ENCODE peak calls at places on chromosomes 6 and 20, in nine cellular contexts. One of them, this sample, is unnamed.

GRCh38 chr6:163087981-163088380 is 326.5 kb upstream of the QKI start:
- DNase-seq in esophagus muscularis mucosa: no peak
- DNase-seq in SK-N-SH: no peak
- DNase-seq in transverse colon: no peak
- DNase-seq in breast epithelium: no peak
- DNase-seq in Panc1: no peak
- DNase-seq in HCT116: no peak
- DNase-seq in GM23338: no peak
- DNase-seq in suprapubic skin: no peak
- DNase-seq in this sample: no peak

GRCh38 chr20:59805266-59805665 is 128.2 kb downstream of the SYCP2 start:
- DNase-seq in transverse colon: no peak
- DNase-seq in esophagus muscularis mucosa: peak; percentile 17
- DNase-seq in Panc1: no peak
- DNase-seq in breast epithelium: peak; percentile 12
- DNase-seq in suprapubic skin: no peak
- DNase-seq in HCT116: no peak
- DNase-seq in SK-N-SH: peak; percentile 1
- DNase-seq in GM23338: no peak
- DNase-seq in this sample: no peak

GRCh38 chr20:5933802-5934436 is 16.4 kb downstream of the TRMT6 start:
- DNase-seq in HCT116: no peak
- DNase-seq in Panc1: peak; percentile 25
- DNase-seq in suprapubic skin: no peak
- DNase-seq in GM23338: peak; percentile 53
- DNase-seq in SK-N-SH: peak; percentile 48
- DNase-seq in breast epithelium: no peak
- DNase-seq in transverse colon: no peak
- DNase-seq in esophagus muscularis mucosa: no peak
- DNase-seq in this sample: no peak

GRCh38 chr6:158060447-158061360 is 79.0 kb downstream of the SYNJ2 start:
- DNase-seq in suprapubic skin: peak; percentile 89
- DNase-seq in esophagus muscularis mucosa: no peak
- DNase-seq in Panc1: no peak
- DNase-seq in SK-N-SH: peak; percentile 60
- DNase-seq in transverse colon: peak; percentile 62
- DNase-seq in breast epithelium: peak; percentile 90
- DNase-seq in HCT116: no peak
- DNase-seq in GM23338: peak; percentile 64
- DNase-seq in this sample: no peak

GRCh38 chr20:2387180-2387577 is 6.5 kb downstream of the TGM6 start:
- DNase-seq in suprapubic skin: no peak
- DNase-seq in Panc1: no peak
- DNase-seq in breast epithelium: no peak
- DNase-seq in transverse colon: peak; percentile 25
- DNase-seq in HCT116: peak; percentile 39
- DNase-seq in GM23338: peak; percentile 74
- DNase-seq in esophagus muscularis mucosa: no peak
- DNase-seq in SK-N-SH: peak; percentile 44
- DNase-seq in this sample: peak; percentile 27

GRCh38 chr20:235891-236290 is 8.8 kb downstream of the DEFB129 start:
- DNase-seq in GM23338: no peak
- DNase-seq in SK-N-SH: peak; percentile 17
- DNase-seq in transverse colon: no peak
- DNase-seq in suprapubic skin: no peak
- DNase-seq in breast epithelium: no peak
- DNase-seq in HCT116: no peak
- DNase-seq in Panc1: peak; percentile 30
- DNase-seq in esophagus muscularis mucosa: no peak
- DNase-seq in this sample: no peak

GRCh38 chr20:37727247-37727956 is 33.6 kb downstream of the CTNNBL1 start:
- DNase-seq in Panc1: no peak
- DNase-seq in SK-N-SH: no peak
- DNase-seq in HCT116: no peak
- DNase-seq in suprapubic skin: no peak
- DNase-seq in esophagus muscularis mucosa: no peak
- DNase-seq in breast epithelium: no peak
- DNase-seq in GM23338: no peak
- DNase-seq in transverse colon: no peak
- DNase-seq in this sample: no peak

GRCh38 chr6:15023448-15023847 is 222.4 kb upstream of the JARID2 start:
- DNase-seq in SK-N-SH: no peak
- DNase-seq in Panc1: no peak
- DNase-seq in GM23338: no peak
- DNase-seq in esophagus muscularis mucosa: no peak
- DNase-seq in transverse colon: no peak
- DNase-seq in breast epithelium: no peak
- DNase-seq in HCT116: no peak
- DNase-seq in suprapubic skin: no peak
- DNase-seq in this sample: peak; percentile 24

GRCh38 chr6:36223706-36224105 is 27.2 kb downstream of the BRPF3 start:
- DNase-seq in GM23338: no peak
- DNase-seq in breast epithelium: no peak
- DNase-seq in transverse colon: no peak
- DNase-seq in esophagus muscularis mucosa: no peak
- DNase-seq in SK-N-SH: no peak
- DNase-seq in Panc1: no peak
- DNase-seq in HCT116: no peak
- DNase-seq in suprapubic skin: no peak
- DNase-seq in this sample: no peak

GRCh38 chr6:66307490-66307889 is 600.5 kb upstream of the EYS start:
- DNase-seq in Panc1: no peak
- DNase-seq in breast epithelium: no peak
- DNase-seq in esophagus muscularis mucosa: no peak
- DNase-seq in GM23338: peak; percentile 7
- DNase-seq in SK-N-SH: no peak
- DNase-seq in transverse colon: no peak
- DNase-seq in suprapubic skin: no peak
- DNase-seq in HCT116: peak; percentile 1
- DNase-seq in this sample: no peak

GRCh38 chr6:4732691-4733315 is 43.4 kb upstream of the CDYL start:
- DNase-seq in GM23338: peak; percentile 55
- DNase-seq in esophagus muscularis mucosa: peak; percentile 37
- DNase-seq in suprapubic skin: no peak
- DNase-seq in breast epithelium: peak; percentile 60
- DNase-seq in transverse colon: peak; percentile 41
- DNase-seq in SK-N-SH: peak; percentile 39
- DNase-seq in HCT116: peak; percentile 31
- DNase-seq in Panc1: peak; percentile 27
- DNase-seq in this sample: no peak

GRCh38 chr6:144480518-144480917 is 195.4 kb downstream of the UTRN start:
- DNase-seq in Panc1: no peak
- DNase-seq in esophagus muscularis mucosa: no peak
- DNase-seq in breast epithelium: no peak
- DNase-seq in SK-N-SH: no peak
- DNase-seq in transverse colon: no peak
- DNase-seq in HCT116: no peak
- DNase-seq in GM23338: no peak
- DNase-seq in suprapubic skin: no peak
- DNase-seq in this sample: no peak

GRCh38 chr6:35893246-35893645 is 27.7 kb downstream of the SRPK1 start:
- DNase-seq in SK-N-SH: no peak
- DNase-seq in suprapubic skin: no peak
- DNase-seq in transverse colon: no peak
- DNase-seq in esophagus muscularis mucosa: no peak
- DNase-seq in breast epithelium: no peak
- DNase-seq in GM23338: no peak
- DNase-seq in HCT116: no peak
- DNase-seq in Panc1: no peak
- DNase-seq in this sample: no peak

GRCh38 chr20:51529027-51529749 is 13.3 kb downstream of the NFATC2 start:
- DNase-seq in GM23338: no peak
- DNase-seq in esophagus muscularis mucosa: no peak
- DNase-seq in suprapubic skin: no peak
- DNase-seq in Panc1: no peak
- DNase-seq in SK-N-SH: no peak
- DNase-seq in breast epithelium: no peak
- DNase-seq in transverse colon: no peak
- DNase-seq in HCT116: no peak
- DNase-seq in this sample: no peak

GRCh38 chr20:10225439-10226080 is 6.9 kb downstream of the SNAP25 start:
- DNase-seq in transverse colon: no peak
- DNase-seq in suprapubic skin: no peak
- DNase-seq in GM23338: peak; percentile 73
- DNase-seq in HCT116: no peak
- DNase-seq in breast epithelium: no peak
- DNase-seq in esophagus muscularis mucosa: no peak
- DNase-seq in SK-N-SH: peak; percentile 34
- DNase-seq in Panc1: no peak
- DNase-seq in this sample: no peak

GRCh38 chr6:14925627-14926026 is 320.2 kb upstream of the JARID2 start:
- DNase-seq in HCT116: no peak
- DNase-seq in breast epithelium: no peak
- DNase-seq in Panc1: no peak
- DNase-seq in SK-N-SH: no peak
- DNase-seq in suprapubic skin: no peak
- DNase-seq in esophagus muscularis mucosa: no peak
- DNase-seq in GM23338: no peak
- DNase-seq in transverse colon: no peak
- DNase-seq in this sample: no peak

DNA sequence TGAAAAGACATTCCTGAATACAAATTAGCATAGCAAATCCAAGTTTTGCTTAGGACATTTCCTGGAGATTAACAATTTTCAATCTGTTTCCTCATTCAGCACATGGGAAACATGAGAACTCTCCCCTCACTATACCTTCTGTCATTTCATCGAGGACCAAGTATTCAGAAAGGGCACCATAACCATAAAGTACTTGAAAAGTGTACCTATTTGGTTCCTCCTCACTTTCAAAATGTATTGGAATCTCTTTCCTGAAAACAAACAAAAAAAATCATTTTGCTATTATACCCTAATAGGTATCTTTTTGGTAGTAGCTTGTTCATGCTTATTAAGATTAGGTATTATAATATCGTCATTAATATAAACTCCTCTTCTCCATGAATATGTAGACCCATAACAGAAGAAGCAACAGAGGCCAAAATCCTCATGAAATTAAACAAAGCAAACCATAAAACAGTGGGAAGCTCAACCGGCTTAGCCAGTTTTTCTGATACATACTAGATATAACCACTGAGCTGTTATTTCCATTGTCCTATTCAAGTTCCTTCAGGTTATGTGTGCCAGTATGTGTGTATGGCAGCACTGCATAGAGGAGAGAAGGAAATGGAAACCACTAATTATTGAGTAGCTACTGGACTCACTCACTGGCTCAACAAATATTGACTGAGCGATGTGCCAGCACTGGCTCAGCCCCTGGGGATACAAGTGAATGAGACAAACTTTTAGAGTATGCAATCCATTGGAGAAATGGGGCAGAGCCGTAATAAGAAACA is 274.0 kb downstream of the MAFB start:
- DNase-seq in suprapubic skin: no peak
- DNase-seq in GM23338: no peak
- DNase-seq in Panc1: no peak
- DNase-seq in transverse colon: peak; percentile 56
- DNase-seq in HCT116: no peak
- DNase-seq in esophagus muscularis mucosa: no peak
- DNase-seq in SK-N-SH: no peak
- DNase-seq in breast epithelium: peak; percentile 76
- DNase-seq in this sample: no peak
- TF ChIP-seq POLR2AphosphoS5 in suprapubic skin: no peak
- TF ChIP-seq POLR2AphosphoS5 in GM23338: no peak
- TF ChIP-seq POLR2AphosphoS5 in Panc1: no peak
- TF ChIP-seq POLR2AphosphoS5 in transverse colon: no peak
- TF ChIP-seq POLR2AphosphoS5 in HCT116: no peak
- TF ChIP-seq POLR2AphosphoS5 in esophagus muscularis mucosa: no peak
- TF ChIP-seq POLR2AphosphoS5 in SK-N-SH: no peak
- TF ChIP-seq POLR2AphosphoS5 in breast epithelium: no peak
- TF ChIP-seq POLR2AphosphoS5 in this sample: no peak

DNA sequence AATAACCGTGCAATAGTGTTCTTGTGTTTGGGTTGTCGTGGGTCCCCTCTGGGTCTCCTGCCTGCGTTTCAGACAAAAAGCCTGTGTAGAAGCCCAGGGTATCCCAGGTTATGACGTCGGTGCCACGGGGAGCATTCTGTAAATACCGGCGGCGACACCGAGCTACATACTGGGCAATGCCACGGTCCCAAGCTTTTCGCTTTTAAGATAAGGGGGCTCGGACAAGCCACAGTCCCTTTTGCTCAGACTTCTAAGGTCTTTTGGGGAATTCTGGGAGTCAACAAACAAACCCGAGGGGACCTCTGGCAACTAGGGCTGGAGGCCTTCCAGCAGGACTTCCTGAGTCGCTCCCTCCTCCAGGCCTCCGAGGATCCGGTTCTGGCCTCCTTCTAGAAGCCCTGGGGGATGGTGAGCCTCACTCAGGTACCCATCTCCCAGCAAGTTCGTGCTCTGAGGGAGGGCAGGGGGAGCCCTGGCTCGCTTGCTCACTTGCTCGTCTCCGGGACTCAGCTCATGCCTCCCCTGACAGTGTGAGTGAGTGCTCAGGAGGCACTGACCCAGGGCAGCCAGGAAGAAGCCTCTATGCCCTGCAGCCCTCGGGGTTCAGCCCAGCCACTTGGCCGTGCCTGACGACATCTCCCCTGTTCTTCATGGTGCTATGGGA is 62.4 kb upstream of the MRPS10 start:
- DNase-seq in HCT116: no peak
- DNase-seq in GM23338: peak; percentile 28
- DNase-seq in suprapubic skin: no peak
- DNase-seq in SK-N-SH: no peak
- DNase-seq in esophagus muscularis mucosa: no peak
- DNase-seq in Panc1: no peak
- DNase-seq in breast epithelium: no peak
- DNase-seq in transverse colon: no peak
- DNase-seq in this sample: no peak
- TF ChIP-seq POLR2AphosphoS5 in HCT116: no peak
- TF ChIP-seq POLR2AphosphoS5 in GM23338: no peak
- TF ChIP-seq POLR2AphosphoS5 in suprapubic skin: no peak
- TF ChIP-seq POLR2AphosphoS5 in SK-N-SH: no peak
- TF ChIP-seq POLR2AphosphoS5 in esophagus muscularis mucosa: no peak
- TF ChIP-seq POLR2AphosphoS5 in Panc1: no peak
- TF ChIP-seq POLR2AphosphoS5 in breast epithelium: no peak
- TF ChIP-seq POLR2AphosphoS5 in transverse colon: no peak
- TF ChIP-seq POLR2AphosphoS5 in this sample: no peak

GRCh38 chr6:55726144-55726543 is 147.2 kb upstream of the HMGCLL1 start:
- DNase-seq in Panc1: no peak
- DNase-seq in SK-N-SH: no peak
- DNase-seq in transverse colon: no peak
- DNase-seq in HCT116: no peak
- DNase-seq in breast epithelium: no peak
- DNase-seq in suprapubic skin: no peak
- DNase-seq in esophagus muscularis mucosa: no peak
- DNase-seq in GM23338: no peak
- DNase-seq in this sample: no peak
- TF ChIP-seq POLR2AphosphoS5 in Panc1: no peak
- TF ChIP-seq POLR2AphosphoS5 in SK-N-SH: no peak
- TF ChIP-seq POLR2AphosphoS5 in transverse colon: no peak
- TF ChIP-seq POLR2AphosphoS5 in HCT116: no peak
- TF ChIP-seq POLR2AphosphoS5 in breast epithelium: no peak
- TF ChIP-seq POLR2AphosphoS5 in suprapubic skin: no peak
- TF ChIP-seq POLR2AphosphoS5 in esophagus muscularis mucosa: no peak
- TF ChIP-seq POLR2AphosphoS5 in GM23338: no peak
- TF ChIP-seq POLR2AphosphoS5 in this sample: no peak

DNA sequence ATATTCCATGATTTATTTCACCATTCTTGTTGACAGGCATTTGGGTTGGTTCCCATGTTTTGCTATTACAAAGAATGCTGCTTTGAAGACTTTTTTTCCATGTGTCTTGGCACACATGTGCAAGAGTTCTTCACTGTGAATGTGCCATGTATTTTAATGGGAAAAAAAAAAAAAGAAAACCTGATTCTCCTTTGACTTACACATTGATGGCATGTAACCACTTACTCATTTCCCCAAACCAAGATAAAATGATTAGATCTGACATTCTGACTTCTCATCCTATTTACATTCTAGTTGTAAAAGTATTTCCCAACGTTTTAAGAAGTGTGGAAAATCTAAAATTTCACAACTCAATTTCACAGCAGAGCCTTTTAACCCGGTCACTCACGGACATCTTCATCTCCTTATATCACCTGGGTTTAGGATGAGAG is 4.4 kb downstream of the CAP2 start:
- DNase-seq in suprapubic skin: no peak
- DNase-seq in transverse colon: no peak
- DNase-seq in breast epithelium: no peak
- DNase-seq in SK-N-SH: no peak
- DNase-seq in esophagus muscularis mucosa: no peak
- DNase-seq in GM23338: no peak
- DNase-seq in Panc1: no peak
- DNase-seq in HCT116: no peak
- DNase-seq in this sample: no peak
- TF ChIP-seq POLR2AphosphoS5 in suprapubic skin: no peak
- TF ChIP-seq POLR2AphosphoS5 in transverse colon: no peak
- TF ChIP-seq POLR2AphosphoS5 in breast epithelium: no peak
- TF ChIP-seq POLR2AphosphoS5 in SK-N-SH: no peak
- TF ChIP-seq POLR2AphosphoS5 in esophagus muscularis mucosa: peak; percentile 25
- TF ChIP-seq POLR2AphosphoS5 in GM23338: no peak
- TF ChIP-seq POLR2AphosphoS5 in Panc1: no peak
- TF ChIP-seq POLR2AphosphoS5 in HCT116: no peak
- TF ChIP-seq POLR2AphosphoS5 in this sample: no peak